ENCODE peak calls at places on chromosomes 4 and X, in nine cellular contexts. One of them, this sample, is unnamed.
A peak's percentile ranks its signal among the peaks of the same experiment; 100 is the strongest.

GRCh38 chr4:87824352-87824751 is 8.4 kb upstream of the MEPE start:
- DNase-seq in astrocyte of the spinal cord: no peak
- DNase-seq in activated effector memory CD4-positive, alpha-beta T cell treated with Interleukin-2 at 50 U/mL for 16 hours: no peak
- DNase-seq in T-helper 2 cell: no peak
- DNase-seq in HFF-Myc: no peak
- DNase-seq in CD4-positive, CD25-positive, alpha-beta regulatory T cell: no peak
- DNase-seq in NCI-H524: no peak
- DNase-seq in activated naive CD4-positive, alpha-beta T cell: no peak
- DNase-seq in stimulated activated CD8-positive, alpha-beta memory T cell treated with anti-CD3 and anti-CD28 coated beads, Interleukin-2, amount 100 ng/mL, for 1 hour: no peak
- DNase-seq in this sample: no peak

GRCh38 chrX:120372667-120373370 is 10.9 kb downstream of the ATP1B4 start:
- DNase-seq in HFF-Myc: no peak
- DNase-seq in astrocyte of the spinal cord: no peak
- DNase-seq in stimulated activated CD8-positive, alpha-beta memory T cell treated with anti-CD3 and anti-CD28 coated beads, Interleukin-2, amount 100 ng/mL, for 1 hour: no peak
- DNase-seq in activated effector memory CD4-positive, alpha-beta T cell treated with Interleukin-2 at 50 U/mL for 16 hours: no peak
- DNase-seq in activated naive CD4-positive, alpha-beta T cell: no peak
- DNase-seq in CD4-positive, CD25-positive, alpha-beta regulatory T cell: no peak
- DNase-seq in NCI-H524: no peak
- DNase-seq in T-helper 2 cell: no peak
- DNase-seq in this sample: no peak

GRCh38 chr4:101761405-101761804 is 29.1 kb upstream of the BANK1 start:
- DNase-seq in T-helper 2 cell: no peak
- DNase-seq in stimulated activated CD8-positive, alpha-beta memory T cell treated with anti-CD3 and anti-CD28 coated beads, Interleukin-2, amount 100 ng/mL, for 1 hour: no peak
- DNase-seq in activated effector memory CD4-positive, alpha-beta T cell treated with Interleukin-2 at 50 U/mL for 16 hours: no peak
- DNase-seq in activated naive CD4-positive, alpha-beta T cell: no peak
- DNase-seq in CD4-positive, CD25-positive, alpha-beta regulatory T cell: no peak
- DNase-seq in NCI-H524: no peak
- DNase-seq in astrocyte of the spinal cord: no peak
- DNase-seq in HFF-Myc: no peak
- DNase-seq in this sample: no peak

GRCh38 chr4:173501592-173502150 is 28.4 kb downstream of the HAND2 start:
- DNase-seq in HFF-Myc: no peak
- DNase-seq in astrocyte of the spinal cord: no peak
- DNase-seq in T-helper 2 cell: no peak
- DNase-seq in CD4-positive, CD25-positive, alpha-beta regulatory T cell: no peak
- DNase-seq in NCI-H524: no peak
- DNase-seq in activated naive CD4-positive, alpha-beta T cell: no peak
- DNase-seq in stimulated activated CD8-positive, alpha-beta memory T cell treated with anti-CD3 and anti-CD28 coated beads, Interleukin-2, amount 100 ng/mL, for 1 hour: no peak
- DNase-seq in activated effector memory CD4-positive, alpha-beta T cell treated with Interleukin-2 at 50 U/mL for 16 hours: no peak
- DNase-seq in this sample: no peak

GRCh38 chr4:146640459-146641061 is 1.9 kb downstream of the POU4F2 start:
- DNase-seq in stimulated activated CD8-positive, alpha-beta memory T cell treated with anti-CD3 and anti-CD28 coated beads, Interleukin-2, amount 100 ng/mL, for 1 hour: no peak
- DNase-seq in HFF-Myc: no peak
- DNase-seq in activated effector memory CD4-positive, alpha-beta T cell treated with Interleukin-2 at 50 U/mL for 16 hours: no peak
- DNase-seq in CD4-positive, CD25-positive, alpha-beta regulatory T cell: no peak
- DNase-seq in astrocyte of the spinal cord: no peak
- DNase-seq in T-helper 2 cell: peak; percentile 4
- DNase-seq in activated naive CD4-positive, alpha-beta T cell: no peak
- DNase-seq in NCI-H524: no peak
- DNase-seq in this sample: no peak

GRCh38 chrX:152968193-152968592 is 25.7 kb downstream of the PNMA5 start:
- DNase-seq in activated effector memory CD4-positive, alpha-beta T cell treated with Interleukin-2 at 50 U/mL for 16 hours: no peak
- DNase-seq in T-helper 2 cell: no peak
- DNase-seq in astrocyte of the spinal cord: no peak
- DNase-seq in NCI-H524: no peak
- DNase-seq in HFF-Myc: no peak
- DNase-seq in stimulated activated CD8-positive, alpha-beta memory T cell treated with anti-CD3 and anti-CD28 coated beads, Interleukin-2, amount 100 ng/mL, for 1 hour: no peak
- DNase-seq in activated naive CD4-positive, alpha-beta T cell: no peak
- DNase-seq in CD4-positive, CD25-positive, alpha-beta regulatory T cell: no peak
- DNase-seq in this sample: no peak

GRCh38 chrX:37785569-37785968 is 5.7 kb downstream of the CYBB start:
- DNase-seq in CD4-positive, CD25-positive, alpha-beta regulatory T cell: no peak
- DNase-seq in T-helper 2 cell: no peak
- DNase-seq in HFF-Myc: no peak
- DNase-seq in stimulated activated CD8-positive, alpha-beta memory T cell treated with anti-CD3 and anti-CD28 coated beads, Interleukin-2, amount 100 ng/mL, for 1 hour: no peak
- DNase-seq in activated naive CD4-positive, alpha-beta T cell: no peak
- DNase-seq in activated effector memory CD4-positive, alpha-beta T cell treated with Interleukin-2 at 50 U/mL for 16 hours: no peak
- DNase-seq in NCI-H524: no peak
- DNase-seq in astrocyte of the spinal cord: peak; percentile 3
- DNase-seq in this sample: no peak

GRCh38 chr4:81566076-81566663 is 94.5 kb upstream of the RASGEF1B start:
- DNase-seq in stimulated activated CD8-positive, alpha-beta memory T cell treated with anti-CD3 and anti-CD28 coated beads, Interleukin-2, amount 100 ng/mL, for 1 hour: no peak
- DNase-seq in T-helper 2 cell: no peak
- DNase-seq in CD4-positive, CD25-positive, alpha-beta regulatory T cell: no peak
- DNase-seq in NCI-H524: no peak
- DNase-seq in astrocyte of the spinal cord: no peak
- DNase-seq in activated effector memory CD4-positive, alpha-beta T cell treated with Interleukin-2 at 50 U/mL for 16 hours: no peak
- DNase-seq in HFF-Myc: no peak
- DNase-seq in activated naive CD4-positive, alpha-beta T cell: no peak
- DNase-seq in this sample: no peak

GRCh38 chrX:100615015-100615414 is 21.6 kb downstream of the TSPAN6 start:
- DNase-seq in stimulated activated CD8-positive, alpha-beta memory T cell treated with anti-CD3 and anti-CD28 coated beads, Interleukin-2, amount 100 ng/mL, for 1 hour: no peak
- DNase-seq in HFF-Myc: peak; percentile 45
- DNase-seq in astrocyte of the spinal cord: peak; percentile 61
- DNase-seq in T-helper 2 cell: peak; percentile 50
- DNase-seq in activated effector memory CD4-positive, alpha-beta T cell treated with Interleukin-2 at 50 U/mL for 16 hours: no peak
- DNase-seq in NCI-H524: no peak
- DNase-seq in CD4-positive, CD25-positive, alpha-beta regulatory T cell: no peak
- DNase-seq in activated naive CD4-positive, alpha-beta T cell: no peak
- DNase-seq in this sample: peak; percentile 1

GRCh38 chrX:43971966-43972961 is 926 bp downstream of the NDP start:
- DNase-seq in astrocyte of the spinal cord: peak; percentile 26
- DNase-seq in CD4-positive, CD25-positive, alpha-beta regulatory T cell: no peak
- DNase-seq in NCI-H524: no peak
- DNase-seq in T-helper 2 cell: peak; percentile 37
- DNase-seq in stimulated activated CD8-positive, alpha-beta memory T cell treated with anti-CD3 and anti-CD28 coated beads, Interleukin-2, amount 100 ng/mL, for 1 hour: no peak
- DNase-seq in activated naive CD4-positive, alpha-beta T cell: no peak
- DNase-seq in activated effector memory CD4-positive, alpha-beta T cell treated with Interleukin-2 at 50 U/mL for 16 hours: no peak
- DNase-seq in HFF-Myc: no peak
- DNase-seq in this sample: no peak

GRCh38 chrX:132984058-132984650 is 25.7 kb upstream of the HS6ST2 start:
- DNase-seq in T-helper 2 cell: no peak
- DNase-seq in activated effector memory CD4-positive, alpha-beta T cell treated with Interleukin-2 at 50 U/mL for 16 hours: no peak
- DNase-seq in astrocyte of the spinal cord: no peak
- DNase-seq in activated naive CD4-positive, alpha-beta T cell: no peak
- DNase-seq in stimulated activated CD8-positive, alpha-beta memory T cell treated with anti-CD3 and anti-CD28 coated beads, Interleukin-2, amount 100 ng/mL, for 1 hour: no peak
- DNase-seq in CD4-positive, CD25-positive, alpha-beta regulatory T cell: no peak
- DNase-seq in HFF-Myc: no peak
- DNase-seq in NCI-H524: no peak
- DNase-seq in this sample: no peak

GRCh38 chrX:72273718-72274117 is 3.3 kb downstream of the RPS4X start:
- DNase-seq in CD4-positive, CD25-positive, alpha-beta regulatory T cell: no peak
- DNase-seq in NCI-H524: no peak
- DNase-seq in activated effector memory CD4-positive, alpha-beta T cell treated with Interleukin-2 at 50 U/mL for 16 hours: no peak
- DNase-seq in stimulated activated CD8-positive, alpha-beta memory T cell treated with anti-CD3 and anti-CD28 coated beads, Interleukin-2, amount 100 ng/mL, for 1 hour: no peak
- DNase-seq in HFF-Myc: no peak
- DNase-seq in activated naive CD4-positive, alpha-beta T cell: no peak
- DNase-seq in astrocyte of the spinal cord: peak; percentile 13
- DNase-seq in T-helper 2 cell: peak; percentile 45
- DNase-seq in this sample: no peak

GRCh38 chrX:83819304-83819703 is 41.6 kb upstream of the CYLC1 start:
- DNase-seq in HFF-Myc: no peak
- DNase-seq in astrocyte of the spinal cord: no peak
- DNase-seq in NCI-H524: no peak
- DNase-seq in CD4-positive, CD25-positive, alpha-beta regulatory T cell: no peak
- DNase-seq in activated naive CD4-positive, alpha-beta T cell: no peak
- DNase-seq in activated effector memory CD4-positive, alpha-beta T cell treated with Interleukin-2 at 50 U/mL for 16 hours: no peak
- DNase-seq in stimulated activated CD8-positive, alpha-beta memory T cell treated with anti-CD3 and anti-CD28 coated beads, Interleukin-2, amount 100 ng/mL, for 1 hour: no peak
- DNase-seq in T-helper 2 cell: no peak
- DNase-seq in this sample: no peak

GRCh38 chr4:1799364-1799996 is 6.4 kb downstream of the FGFR3 start:
- DNase-seq in CD4-positive, CD25-positive, alpha-beta regulatory T cell: no peak
- DNase-seq in activated naive CD4-positive, alpha-beta T cell: no peak
- DNase-seq in NCI-H524: no peak
- DNase-seq in astrocyte of the spinal cord: no peak
- DNase-seq in activated effector memory CD4-positive, alpha-beta T cell treated with Interleukin-2 at 50 U/mL for 16 hours: no peak
- DNase-seq in T-helper 2 cell: no peak
- DNase-seq in HFF-Myc: no peak
- DNase-seq in stimulated activated CD8-positive, alpha-beta memory T cell treated with anti-CD3 and anti-CD28 coated beads, Interleukin-2, amount 100 ng/mL, for 1 hour: no peak
- DNase-seq in this sample: no peak

GRCh38 chr4:143437937-143438336 is 75.6 kb upstream of the SMARCA5 start:
- DNase-seq in activated effector memory CD4-positive, alpha-beta T cell treated with Interleukin-2 at 50 U/mL for 16 hours: no peak
- DNase-seq in T-helper 2 cell: no peak
- DNase-seq in HFF-Myc: no peak
- DNase-seq in activated naive CD4-positive, alpha-beta T cell: no peak
- DNase-seq in CD4-positive, CD25-positive, alpha-beta regulatory T cell: no peak
- DNase-seq in NCI-H524: peak; percentile 8
- DNase-seq in stimulated activated CD8-positive, alpha-beta memory T cell treated with anti-CD3 and anti-CD28 coated beads, Interleukin-2, amount 100 ng/mL, for 1 hour: no peak
- DNase-seq in astrocyte of the spinal cord: no peak
- DNase-seq in this sample: no peak

GRCh38 chr4:32986236-32986635 is 2266.1 kb downstream of the PCDH7 start:
- DNase-seq in astrocyte of the spinal cord: peak; percentile 34
- DNase-seq in activated naive CD4-positive, alpha-beta T cell: no peak
- DNase-seq in stimulated activated CD8-positive, alpha-beta memory T cell treated with anti-CD3 and anti-CD28 coated beads, Interleukin-2, amount 100 ng/mL, for 1 hour: no peak
- DNase-seq in HFF-Myc: no peak
- DNase-seq in T-helper 2 cell: no peak
- DNase-seq in NCI-H524: no peak
- DNase-seq in CD4-positive, CD25-positive, alpha-beta regulatory T cell: no peak
- DNase-seq in activated effector memory CD4-positive, alpha-beta T cell treated with Interleukin-2 at 50 U/mL for 16 hours: no peak
- DNase-seq in this sample: no peak

GRCh38 chr4:47530801-47531200 is 45.7 kb downstream of the ATP10D start:
- DNase-seq in CD4-positive, CD25-positive, alpha-beta regulatory T cell: no peak
- DNase-seq in activated effector memory CD4-positive, alpha-beta T cell treated with Interleukin-2 at 50 U/mL for 16 hours: no peak
- DNase-seq in astrocyte of the spinal cord: no peak
- DNase-seq in stimulated activated CD8-positive, alpha-beta memory T cell treated with anti-CD3 and anti-CD28 coated beads, Interleukin-2, amount 100 ng/mL, for 1 hour: no peak
- DNase-seq in NCI-H524: no peak
- DNase-seq in HFF-Myc: no peak
- DNase-seq in activated naive CD4-positive, alpha-beta T cell: no peak
- DNase-seq in T-helper 2 cell: no peak
- DNase-seq in this sample: no peak

GRCh38 chr4:14719053-14719452 is 283.2 kb upstream of the CPEB2 start:
- DNase-seq in activated effector memory CD4-positive, alpha-beta T cell treated with Interleukin-2 at 50 U/mL for 16 hours: no peak
- DNase-seq in CD4-positive, CD25-positive, alpha-beta regulatory T cell: no peak
- DNase-seq in T-helper 2 cell: no peak
- DNase-seq in NCI-H524: no peak
- DNase-seq in HFF-Myc: no peak
- DNase-seq in activated naive CD4-positive, alpha-beta T cell: no peak
- DNase-seq in astrocyte of the spinal cord: peak; percentile 91
- DNase-seq in stimulated activated CD8-positive, alpha-beta memory T cell treated with anti-CD3 and anti-CD28 coated beads, Interleukin-2, amount 100 ng/mL, for 1 hour: no peak
- DNase-seq in this sample: no peak

GRCh38 chrX:27995611-27996010 is 14.4 kb upstream of the DCAF8L1 start:
- DNase-seq in HFF-Myc: no peak
- DNase-seq in astrocyte of the spinal cord: no peak
- DNase-seq in NCI-H524: no peak
- DNase-seq in activated naive CD4-positive, alpha-beta T cell: no peak
- DNase-seq in activated effector memory CD4-positive, alpha-beta T cell treated with Interleukin-2 at 50 U/mL for 16 hours: no peak
- DNase-seq in CD4-positive, CD25-positive, alpha-beta regulatory T cell: no peak
- DNase-seq in T-helper 2 cell: no peak
- DNase-seq in stimulated activated CD8-positive, alpha-beta memory T cell treated with anti-CD3 and anti-CD28 coated beads, Interleukin-2, amount 100 ng/mL, for 1 hour: no peak
- DNase-seq in this sample: no peak

GRCh38 chrX:154490414-154491083 is at the start of gene SLC10A3:
- DNase-seq in activated naive CD4-positive, alpha-beta T cell: peak; percentile 70
- DNase-seq in CD4-positive, CD25-positive, alpha-beta regulatory T cell: peak; percentile 88
- DNase-seq in NCI-H524: peak; percentile 90
- DNase-seq in HFF-Myc: peak; percentile 73
- DNase-seq in T-helper 2 cell: peak; percentile 95
- DNase-seq in activated effector memory CD4-positive, alpha-beta T cell treated with Interleukin-2 at 50 U/mL for 16 hours: peak; percentile 84
- DNase-seq in astrocyte of the spinal cord: peak; percentile 95
- DNase-seq in stimulated activated CD8-positive, alpha-beta memory T cell treated with anti-CD3 and anti-CD28 coated beads, Interleukin-2, amount 100 ng/mL, for 1 hour: peak; percentile 73
- DNase-seq in this sample: peak; percentile 90

GRCh38 chrX:150581093-150581775 is 12.8 kb downstream of the MTM1 start:
- DNase-seq in astrocyte of the spinal cord: peak; percentile 68
- DNase-seq in CD4-positive, CD25-positive, alpha-beta regulatory T cell: no peak
- DNase-seq in stimulated activated CD8-positive, alpha-beta memory T cell treated with anti-CD3 and anti-CD28 coated beads, Interleukin-2, amount 100 ng/mL, for 1 hour: no peak
- DNase-seq in activated naive CD4-positive, alpha-beta T cell: no peak
- DNase-seq in NCI-H524: no peak
- DNase-seq in T-helper 2 cell: no peak
- DNase-seq in HFF-Myc: peak; percentile 35
- DNase-seq in activated effector memory CD4-positive, alpha-beta T cell treated with Interleukin-2 at 50 U/mL for 16 hours: no peak
- DNase-seq in this sample: no peak

GRCh38 chrX:152817082-152817744 is 13.3 kb downstream of the CETN2 start:
- DNase-seq in activated effector memory CD4-positive, alpha-beta T cell treated with Interleukin-2 at 50 U/mL for 16 hours: no peak
- DNase-seq in CD4-positive, CD25-positive, alpha-beta regulatory T cell: no peak
- DNase-seq in activated naive CD4-positive, alpha-beta T cell: no peak
- DNase-seq in HFF-Myc: no peak
- DNase-seq in astrocyte of the spinal cord: peak; percentile 39
- DNase-seq in T-helper 2 cell: no peak
- DNase-seq in NCI-H524: peak; percentile 4
- DNase-seq in stimulated activated CD8-positive, alpha-beta memory T cell treated with anti-CD3 and anti-CD28 coated beads, Interleukin-2, amount 100 ng/mL, for 1 hour: no peak
- DNase-seq in this sample: peak; percentile 6

GRCh38 chrX:130772313-130773140 is 130.5 kb downstream of the ENOX2 start:
- DNase-seq in stimulated activated CD8-positive, alpha-beta memory T cell treated with anti-CD3 and anti-CD28 coated beads, Interleukin-2, amount 100 ng/mL, for 1 hour: no peak
- DNase-seq in T-helper 2 cell: peak; percentile 52
- DNase-seq in astrocyte of the spinal cord: peak; percentile 51
- DNase-seq in activated effector memory CD4-positive, alpha-beta T cell treated with Interleukin-2 at 50 U/mL for 16 hours: no peak
- DNase-seq in activated naive CD4-positive, alpha-beta T cell: no peak
- DNase-seq in CD4-positive, CD25-positive, alpha-beta regulatory T cell: no peak
- DNase-seq in NCI-H524: no peak
- DNase-seq in HFF-Myc: no peak
- DNase-seq in this sample: no peak

GRCh38 chr4:472881-473574 is 25.9 kb downstream of the ZNF721 start:
- DNase-seq in activated naive CD4-positive, alpha-beta T cell: no peak
- DNase-seq in NCI-H524: peak; percentile 16
- DNase-seq in HFF-Myc: no peak
- DNase-seq in stimulated activated CD8-positive, alpha-beta memory T cell treated with anti-CD3 and anti-CD28 coated beads, Interleukin-2, amount 100 ng/mL, for 1 hour: no peak
- DNase-seq in T-helper 2 cell: peak; percentile 32
- DNase-seq in activated effector memory CD4-positive, alpha-beta T cell treated with Interleukin-2 at 50 U/mL for 16 hours: no peak
- DNase-seq in astrocyte of the spinal cord: peak; percentile 6
- DNase-seq in CD4-positive, CD25-positive, alpha-beta regulatory T cell: no peak
- DNase-seq in this sample: no peak

GRCh38 chrX:24839331-24839730 is 145.6 kb downstream of the POLA1 start:
- DNase-seq in stimulated activated CD8-positive, alpha-beta memory T cell treated with anti-CD3 and anti-CD28 coated beads, Interleukin-2, amount 100 ng/mL, for 1 hour: no peak
- DNase-seq in NCI-H524: no peak
- DNase-seq in astrocyte of the spinal cord: no peak
- DNase-seq in activated effector memory CD4-positive, alpha-beta T cell treated with Interleukin-2 at 50 U/mL for 16 hours: no peak
- DNase-seq in HFF-Myc: no peak
- DNase-seq in T-helper 2 cell: no peak
- DNase-seq in activated naive CD4-positive, alpha-beta T cell: no peak
- DNase-seq in CD4-positive, CD25-positive, alpha-beta regulatory T cell: no peak
- DNase-seq in this sample: no peak

GRCh38 chrX:118717703-118718391 is 9.6 kb upstream of the IL13RA1 start:
- DNase-seq in NCI-H524: no peak
- DNase-seq in activated effector memory CD4-positive, alpha-beta T cell treated with Interleukin-2 at 50 U/mL for 16 hours: no peak
- DNase-seq in CD4-positive, CD25-positive, alpha-beta regulatory T cell: no peak
- DNase-seq in T-helper 2 cell: no peak
- DNase-seq in activated naive CD4-positive, alpha-beta T cell: no peak
- DNase-seq in stimulated activated CD8-positive, alpha-beta memory T cell treated with anti-CD3 and anti-CD28 coated beads, Interleukin-2, amount 100 ng/mL, for 1 hour: no peak
- DNase-seq in HFF-Myc: no peak
- DNase-seq in astrocyte of the spinal cord: no peak
- DNase-seq in this sample: peak; percentile 18

GRCh38 chr4:105415281-105415744 is 58.5 kb downstream of the PPA2 start:
- DNase-seq in T-helper 2 cell: no peak
- DNase-seq in NCI-H524: peak; percentile 10
- DNase-seq in HFF-Myc: no peak
- DNase-seq in activated naive CD4-positive, alpha-beta T cell: no peak
- DNase-seq in activated effector memory CD4-positive, alpha-beta T cell treated with Interleukin-2 at 50 U/mL for 16 hours: no peak
- DNase-seq in stimulated activated CD8-positive, alpha-beta memory T cell treated with anti-CD3 and anti-CD28 coated beads, Interleukin-2, amount 100 ng/mL, for 1 hour: no peak
- DNase-seq in CD4-positive, CD25-positive, alpha-beta regulatory T cell: no peak
- DNase-seq in astrocyte of the spinal cord: no peak
- DNase-seq in this sample: no peak

GRCh38 chrX:111167334-111167733 is 71.3 kb downstream of the PAK3 start:
- DNase-seq in stimulated activated CD8-positive, alpha-beta memory T cell treated with anti-CD3 and anti-CD28 coated beads, Interleukin-2, amount 100 ng/mL, for 1 hour: no peak
- DNase-seq in CD4-positive, CD25-positive, alpha-beta regulatory T cell: no peak
- DNase-seq in astrocyte of the spinal cord: no peak
- DNase-seq in T-helper 2 cell: no peak
- DNase-seq in activated effector memory CD4-positive, alpha-beta T cell treated with Interleukin-2 at 50 U/mL for 16 hours: no peak
- DNase-seq in NCI-H524: no peak
- DNase-seq in HFF-Myc: no peak
- DNase-seq in activated naive CD4-positive, alpha-beta T cell: no peak
- DNase-seq in this sample: no peak

GRCh38 chrX:44291468-44292116 is 51.9 kb downstream of the EFHC2 start:
- DNase-seq in activated naive CD4-positive, alpha-beta T cell: no peak
- DNase-seq in CD4-positive, CD25-positive, alpha-beta regulatory T cell: no peak
- DNase-seq in HFF-Myc: no peak
- DNase-seq in T-helper 2 cell: no peak
- DNase-seq in activated effector memory CD4-positive, alpha-beta T cell treated with Interleukin-2 at 50 U/mL for 16 hours: no peak
- DNase-seq in NCI-H524: no peak
- DNase-seq in astrocyte of the spinal cord: no peak
- DNase-seq in stimulated activated CD8-positive, alpha-beta memory T cell treated with anti-CD3 and anti-CD28 coated beads, Interleukin-2, amount 100 ng/mL, for 1 hour: no peak
- DNase-seq in this sample: no peak